ENCODE peak calls at places on chromosomes 7 and 10, in ten cellular contexts. C is heart right ventricle; K is lower lobe of right lung; L is AG04450; G is transverse colon; Q is heart left ventricle; D is stomach; J is cardiac muscle cell; V is CD8-positive, alpha-beta T cell; A is Peyer's patch. N is an unnamed sample.

GRCh38 chr10:107579970-107580369 is 415.5 kb upstream of the SORCS1 start:
- DNase-seq in C (no peak), K (no peak), L (no peak), G (no peak), Q (no peak), D (no peak), J (no peak), V (no peak), A (no peak), N (peak)

GRCh38 chr7:141386881-141387280 is 164.3 kb upstream of the AGK start:
- DNase-seq in C (no peak), K (no peak), L (no peak), G (no peak), Q (no peak), D (no peak), J (no peak), V (no peak), A (no peak), N (no peak)

GRCh38 chr10:51691135-51691534 is 8.3 kb downstream of the CSTF2T start:
- DNase-seq in C (no peak), K (no peak), L (no peak), G (no peak), Q (no peak), D (peak), J (no peak), V (no peak), A (no peak), N (no peak)

GRCh38 chr7:31782411-31782991 is 95.5 kb downstream of the PPP1R17 start:
- DNase-seq in C (no peak), K (no peak), L (no peak), G (no peak), Q (no peak), D (no peak), J (peak), V (no peak), A (peak), N (peak)

GRCh38 chr10:109958059-109958458 is 34.7 kb upstream of the XPNPEP1 start:
- DNase-seq in C (no peak), K (no peak), L (no peak), G (no peak), Q (no peak), D (no peak), J (no peak), V (no peak), A (no peak), N (no peak)

GRCh38 chr10:77416327-77417135 is 221.1 kb downstream of the KCNMA1 start:
- DNase-seq in C (no peak), K (no peak), L (peak), G (no peak), Q (no peak), D (no peak), J (no peak), V (no peak), A (no peak), N (peak)

GRCh38 chr10:13984647-13985155 is 346.0 kb downstream of the FRMD4A start:
- DNase-seq in C (no peak), K (no peak), L (peak), G (no peak), Q (no peak), D (no peak), J (no peak), V (no peak), A (no peak), N (peak)

GRCh38 chr7:2138146-2138765 is 94.5 kb downstream of the MAD1L1 start:
- DNase-seq in C (peak), K (peak), L (no peak), G (peak), Q (no peak), D (no peak), J (no peak), V (peak), A (peak), N (no peak)

GRCh38 chr10:113424304-113424721 is 128.5 kb upstream of the HABP2 start:
- DNase-seq in C (no peak), K (no peak), L (no peak), G (no peak), Q (no peak), D (no peak), J (no peak), V (no peak), A (no peak), N (no peak)

GRCh38 chr7:11807000-11807399 is 25.0 kb downstream of the THSD7A start:
- DNase-seq in C (no peak), K (no peak), L (no peak), G (no peak), Q (no peak), D (no peak), J (no peak), V (no peak), A (no peak), N (no peak)

GRCh38 chr7:49320083-49320482 is 395.7 kb downstream of the CDC14C start:
- DNase-seq in C (no peak), K (no peak), L (no peak), G (no peak), Q (no peak), D (no peak), J (no peak), V (no peak), A (no peak), N (no peak)

GRCh38 chr7:49322476-49322875 is 398.1 kb downstream of the CDC14C start:
- DNase-seq in C (no peak), K (no peak), L (no peak), G (no peak), Q (no peak), D (no peak), J (no peak), V (no peak), A (no peak), N (no peak)

GRCh38 chr7:49327155-49327554 is 402.8 kb downstream of the CDC14C start:
- DNase-seq in C (no peak), K (no peak), L (no peak), G (no peak), Q (no peak), D (no peak), J (no peak), V (no peak), A (no peak), N (no peak)

DNA sequence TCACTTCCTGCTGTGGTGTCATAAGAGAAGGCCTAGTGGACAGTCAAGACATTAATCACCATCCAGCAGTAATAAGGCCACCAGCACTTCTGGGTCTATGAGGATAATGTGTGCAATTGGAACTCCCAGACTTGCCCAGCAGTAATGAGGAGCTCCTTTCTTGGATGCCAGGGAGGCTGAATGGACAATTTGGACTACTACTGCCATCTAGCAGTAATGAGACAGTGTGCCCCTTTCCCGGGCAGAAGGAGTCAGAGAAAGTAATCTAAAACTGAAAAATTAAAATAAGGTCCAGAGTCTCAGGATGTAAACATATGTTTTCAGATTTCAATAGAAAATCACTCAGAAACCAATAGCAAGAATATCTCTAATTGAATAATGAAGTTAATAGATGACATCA is 400.4 kb downstream of the CDC14C start:
- DNase-seq in C (no peak), K (no peak), L (no peak), G (no peak), Q (no peak), D (no peak), J (no peak), V (no peak), A (no peak), N (no peak)
- TF ChIP-seq CTCF in C (no peak), K (no peak), L (no peak), G (no peak), Q (no peak), D (no peak), J (no peak), V (no peak), A (no peak), N (no peak)

GRCh38 chr10:128051548-128051947 is 74.7 kb downstream of the MKI67 start:
- DNase-seq in C (no peak), K (no peak), L (no peak), G (no peak), Q (no peak), D (no peak), J (no peak), V (no peak), A (no peak), N (no peak)
- TF ChIP-seq CTCF in C (no peak), K (no peak), L (no peak), G (no peak), Q (no peak), D (no peak), J (no peak), V (no peak), A (no peak), N (no peak)

GRCh38 chr10:87504667-87505365 is at the start of gene MINPP1:
- DNase-seq in C (peak), K (peak), L (peak), G (peak), Q (peak), D (peak), J (peak), V (peak), A (peak), N (peak)
- TF ChIP-seq CTCF in C (no peak), K (no peak), L (no peak), G (no peak), Q (no peak), D (no peak), J (no peak), V (no peak), A (no peak), N (no peak)

GRCh38 chr10:48659790-48660189 is 24.9 kb upstream of the WDFY4 start:
- DNase-seq in C (no peak), K (no peak), L (no peak), G (no peak), Q (no peak), D (no peak), J (no peak), V (no peak), A (no peak), N (no peak)
- TF ChIP-seq CTCF in C (no peak), K (peak), L (peak), G (no peak), Q (peak), D (no peak), J (peak), V (no peak), A (peak), N (peak)

GRCh38 chr10:123972481-123973401 is 81.1 kb upstream of the CPXM2 start:
- DNase-seq in C (no peak), K (no peak), L (no peak), G (no peak), Q (no peak), D (no peak), J (peak), V (no peak), A (no peak), N (no peak)
- TF ChIP-seq CTCF in C (no peak), K (no peak), L (no peak), G (no peak), Q (no peak), D (no peak), J (no peak), V (no peak), A (no peak), N (no peak)

GRCh38 chr7:44566680-44567079 is 7.0 kb downstream of the DDX56 start:
- DNase-seq in C (no peak), K (no peak), L (no peak), G (no peak), Q (no peak), D (no peak), J (no peak), V (no peak), A (no peak), N (no peak)

GRCh38 chr7:44564606-44565005 is 9.1 kb downstream of the DDX56 start:
- DNase-seq in C (no peak), K (no peak), L (no peak), G (no peak), Q (no peak), D (no peak), J (no peak), V (no peak), A (no peak), N (no peak)

GRCh38 chr7:44565097-44565794 is 8.5 kb downstream of the DDX56 start:
- DNase-seq in C (peak), K (peak), L (no peak), G (peak), Q (peak), D (peak), J (peak), V (peak), A (peak), N (peak)

GRCh38 chr7:44567884-44568283 is 5.8 kb downstream of the DDX56 start:
- DNase-seq in C (no peak), K (no peak), L (no peak), G (no peak), Q (no peak), D (no peak), J (no peak), V (no peak), A (no peak), N (no peak)

GRCh38 chr7:44565795-44566559 is 7.7 kb downstream of the DDX56 start:
- DNase-seq in C (no peak), K (no peak), L (no peak), G (no peak), Q (no peak), D (no peak), J (no peak), V (no peak), A (no peak), N (no peak)
- TF ChIP-seq CTCF in C (no peak), K (no peak), L (no peak), G (no peak), Q (peak), D (no peak), J (no peak), V (no peak), A (no peak), N (no peak)

DNA sequence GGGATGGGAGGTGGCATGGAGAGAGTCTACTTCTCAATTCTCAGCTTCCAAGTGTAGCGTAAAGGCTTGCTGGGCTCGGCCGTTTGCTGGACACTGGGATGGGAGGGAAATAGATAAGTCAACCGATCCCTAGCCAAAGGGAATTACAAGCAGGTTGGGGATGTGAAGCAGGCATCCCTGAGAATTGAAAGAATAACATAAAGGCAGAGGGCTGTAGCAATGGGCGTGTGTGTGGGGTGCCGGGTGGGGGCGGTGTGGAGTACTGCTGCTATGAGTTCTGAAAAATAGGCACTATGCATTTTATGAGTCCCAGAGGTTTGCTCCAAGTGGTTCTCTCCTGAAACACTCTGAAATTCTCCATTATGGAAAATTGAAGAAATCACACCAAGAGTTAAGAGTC is 65.3 kb downstream of the ADRA2A start:
- DNase-seq in C (no peak), K (no peak), L (no peak), G (no peak), Q (no peak), D (no peak), J (no peak), V (no peak), A (no peak), N (no peak)
- TF ChIP-seq CTCF in C (no peak), K (no peak), L (no peak), G (no peak), Q (no peak), D (no peak), J (no peak), V (no peak), A (no peak), N (no peak)

DNA sequence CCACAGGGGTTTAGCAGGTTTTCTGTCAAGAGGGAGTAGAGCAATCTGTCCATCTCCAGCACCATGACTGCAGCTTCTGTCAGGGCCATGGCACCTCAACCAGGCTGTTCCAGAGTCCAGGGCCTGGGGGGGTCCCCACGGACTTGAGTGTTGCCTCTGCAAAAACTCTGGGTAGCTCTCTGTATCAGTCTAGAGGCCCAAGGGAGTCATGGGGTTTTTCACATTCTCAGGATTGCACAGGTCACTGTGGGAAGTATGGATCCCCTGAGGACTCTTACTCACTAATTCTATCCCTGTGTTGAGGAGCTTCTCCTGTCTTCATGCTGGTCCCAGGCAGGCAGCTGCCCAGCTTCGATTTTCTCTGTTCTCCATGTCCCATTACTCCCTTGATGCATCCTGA is 60.5 kb downstream of the RNF133 start:
- DNase-seq in C (no peak), K (no peak), L (no peak), G (no peak), Q (no peak), D (no peak), J (no peak), V (no peak), A (no peak), N (no peak)
- TF ChIP-seq CTCF in C (no peak), K (no peak), L (no peak), G (no peak), Q (no peak), D (no peak), J (no peak), V (no peak), A (no peak), N (no peak)

GRCh38 chr7:33457041-33457440 is 327.7 kb downstream of the BBS9 start:
- DNase-seq in C (no peak), K (no peak), L (no peak), G (no peak), Q (no peak), D (no peak), J (no peak), V (no peak), A (no peak), N (no peak)
- TF ChIP-seq CTCF in C (no peak), K (no peak), L (no peak), G (no peak), Q (no peak), D (no peak), J (no peak), V (no peak), A (no peak), N (no peak)

GRCh38 chr10:80165173-80165572 is 32.6 kb downstream of the PLAC9 start:
- DNase-seq in C (no peak), K (no peak), L (no peak), G (no peak), Q (no peak), D (no peak), J (peak), V (no peak), A (no peak), N (peak)
- TF ChIP-seq CTCF in C (no peak), K (no peak), L (peak), G (no peak), Q (peak), D (no peak), J (peak), V (no peak), A (no peak), N (peak)